ENCODE peak calls at places on chromosome 1, in seven cellular contexts. K is ovary, J is sigmoid colon, V is A549, W is upper lobe of left lung, I is SK-N-SH, H is stomach. U is an unnamed sample.

GRCh38 chr1:167059729-167060107 is 30.5 kb downstream of the GPA33 start:
- DNase-seq in K (no peak), J (no peak), V (no peak), W (no peak), I (no peak), H (no peak), U (no peak)

GRCh38 chr1:14928886-14929546 is 224.5 kb upstream of the TMEM51 start:
- DNase-seq in K (no peak), J (no peak), V (no peak), W (no peak), I (no peak), H (no peak), U (no peak)

GRCh38 chr1:203267347-203267846 is 37.9 kb upstream of the BTG2 start:
- DNase-seq in K (peak), J (peak), V (peak), W (peak), I (peak), H (peak), U (peak)

GRCh38 chr1:212438831-212439237 is 6.1 kb downstream of the NENF start:
- DNase-seq in K (no peak), J (no peak), V (no peak), W (no peak), I (no peak), H (no peak), U (no peak)

GRCh38 chr1:167635941-167636340 is 5.9 kb downstream of the RCSD1 start:
- DNase-seq in K (no peak), J (no peak), V (no peak), W (no peak), I (no peak), H (no peak), U (no peak)

GRCh38 chr1:150893336-150893913 is 6.5 kb downstream of the CTXND2 start:
- DNase-seq in K (no peak), J (no peak), V (no peak), W (no peak), I (no peak), H (no peak), U (no peak)

GRCh38 chr1:198619375-198620140 is 19.3 kb upstream of the PTPRC start:
- DNase-seq in K (no peak), J (no peak), V (no peak), W (no peak), I (no peak), H (no peak), U (no peak)

GRCh38 chr1:59173721-59174120 is 123.2 kb upstream of the FGGY start:
- DNase-seq in K (no peak), J (no peak), V (no peak), W (no peak), I (no peak), H (no peak), U (no peak)

GRCh38 chr1:3403388-3404179 is 50.9 kb upstream of the ARHGEF16 start:
- DNase-seq in K (no peak), J (no peak), V (no peak), W (no peak), I (no peak), H (no peak), U (no peak)

GRCh38 chr1:4700801-4701200 is 46.4 kb downstream of the AJAP1 start:
- DNase-seq in K (no peak), J (no peak), V (no peak), W (no peak), I (no peak), H (no peak), U (no peak)

GRCh38 chr1:157326173-157326859 is 188.1 kb upstream of the ETV3 start:
- DNase-seq in K (no peak), J (no peak), V (no peak), W (no peak), I (no peak), H (no peak), U (no peak)

GRCh38 chr1:236147521-236148470 is 5.5 kb downstream of the GPR137B start:
- DNase-seq in K (no peak), J (no peak), V (no peak), W (no peak), I (no peak), H (no peak), U (no peak)

GRCh38 chr1:228314315-228314657 is 92.3 kb downstream of the TRIM11 start:
- DNase-seq in K (peak), J (no peak), V (no peak), W (no peak), I (no peak), H (no peak), U (no peak)

GRCh38 chr1:2786329-2787162 is 14.9 kb downstream of the TTC34 start:
- DNase-seq in K (no peak), J (peak), V (peak), W (peak), I (peak), H (peak), U (peak)

GRCh38 chr1:167541013-167541412 is 12.5 kb downstream of the CREG1 start:
- DNase-seq in K (no peak), J (no peak), V (no peak), W (no peak), I (no peak), H (no peak), U (no peak)

GRCh38 chr1:85300140-85300539 is 23.7 kb upstream of the BCL10 start:
- DNase-seq in K (no peak), J (no peak), V (no peak), W (no peak), I (no peak), H (no peak), U (no peak)

GRCh38 chr1:67294836-67295622 is 12.6 kb upstream of the IL12RB2 start:
- DNase-seq in K (no peak), J (no peak), V (no peak), W (no peak), I (no peak), H (no peak), U (no peak)

GRCh38 chr1:76023669-76024407 is 50.7 kb upstream of the ST6GALNAC3 start:
- DNase-seq in K (no peak), J (no peak), V (no peak), W (no peak), I (no peak), H (no peak), U (no peak)

GRCh38 chr1:235133086-235133485 is 4.4 kb upstream of the TOMM20 start:
- DNase-seq in K (no peak), J (no peak), V (no peak), W (no peak), I (no peak), H (no peak), U (no peak)

GRCh38 chr1:29972664-29973063 is 736.3 kb downstream of the PTPRU start:
- DNase-seq in K (no peak), J (no peak), V (no peak), W (no peak), I (no peak), H (no peak), U (no peak)

GRCh38 chr1:239353536-239353935 is 32.8 kb upstream of the CHRM3 start:
- DNase-seq in K (no peak), J (no peak), V (no peak), W (no peak), I (no peak), H (peak), U (peak)

GRCh38 chr1:59967141-59967697 is 40.6 kb upstream of the CYP2J2 start:
- DNase-seq in K (no peak), J (no peak), V (no peak), W (no peak), I (peak), H (no peak), U (no peak)

DNA sequence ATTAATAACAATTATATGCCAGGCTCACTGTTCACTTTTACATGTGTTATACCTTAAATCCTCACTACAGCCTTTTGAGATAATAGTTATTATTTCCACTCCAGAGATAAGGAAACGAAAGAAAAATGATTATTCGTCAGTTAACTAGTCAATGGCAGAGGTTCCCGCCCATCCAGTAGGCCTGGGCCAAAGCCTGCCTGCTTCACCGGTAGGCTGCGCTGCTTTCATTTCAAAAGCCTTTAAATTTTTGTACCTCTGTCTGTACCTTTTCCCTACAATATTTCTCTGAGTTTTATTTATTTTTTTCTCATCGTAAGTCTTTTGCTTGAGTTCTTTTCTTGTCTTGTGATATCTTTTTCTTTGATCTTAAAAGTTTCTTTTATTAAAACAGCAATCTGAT is 3.6 kb downstream of the GPR52 start:
- DNase-seq in K (no peak), J (no peak), V (no peak), W (no peak), I (no peak), H (no peak), U (no peak)
- TF ChIP-seq CTCF in K (no peak), J (no peak), V (no peak), W (no peak), I (no peak), H (no peak), U (no peak)

GRCh38 chr1:100250264-100250663 is 630 bp upstream of the DBT start:
- DNase-seq in K (no peak), J (no peak), V (no peak), W (no peak), I (no peak), H (no peak), U (no peak)
- TF ChIP-seq EP300 in K (no peak), J (no peak), V (no peak), W (no peak), I (no peak), H (no peak), U (no peak)

DNA sequence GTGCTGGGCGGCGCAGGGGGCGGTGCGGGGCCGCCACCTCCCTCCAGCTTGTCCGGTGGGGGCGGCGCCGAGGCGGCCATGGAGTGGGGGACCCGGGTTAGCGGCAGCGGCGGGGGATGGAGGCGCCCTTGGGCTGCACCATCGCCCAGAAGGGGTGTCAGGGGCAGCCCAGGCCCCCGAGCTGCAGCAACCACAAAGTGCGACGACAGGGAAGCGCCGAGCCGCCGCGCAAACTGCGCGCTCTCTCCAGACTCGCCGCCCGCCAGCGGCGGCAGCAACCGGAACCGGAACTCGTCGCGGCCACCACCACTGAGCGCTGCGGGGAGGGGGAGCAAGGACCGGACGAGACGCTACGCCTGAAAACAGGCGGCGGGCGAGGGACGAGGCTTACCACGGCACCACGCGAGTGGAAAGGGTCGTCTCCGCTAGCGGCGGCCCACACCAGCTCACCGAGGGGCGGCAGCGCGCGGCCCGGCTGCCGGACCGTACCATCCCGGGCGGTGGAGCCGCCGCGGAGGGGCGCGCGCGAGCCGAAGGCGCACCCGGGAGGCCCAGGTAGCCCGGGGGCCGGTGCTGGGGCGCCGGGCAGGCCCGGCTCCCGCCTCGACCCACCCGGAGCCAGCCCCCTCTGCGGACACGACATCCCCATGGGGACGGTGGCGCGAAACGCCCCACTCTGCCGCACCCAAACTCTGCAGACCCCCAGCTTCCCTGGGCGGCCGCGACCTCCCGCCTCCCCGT is at the start of gene PYGO2:
- DNase-seq in K (peak), J (peak), V (peak), W (peak), I (peak), H (peak), U (peak)
- TF ChIP-seq CTCF in K (peak), J (peak), V (peak), W (peak), I (peak), H (peak), U (peak)

GRCh38 chr1:19197849-19198248 is 12.2 kb downstream of the UBR4 start:
- DNase-seq in K (no peak), J (no peak), V (no peak), W (no peak), I (no peak), H (no peak), U (no peak)
- TF ChIP-seq EP300 in K (no peak), J (no peak), V (no peak), W (no peak), I (no peak), H (no peak), U (no peak)

GRCh38 chr1:1763657-1764621 is 14.3 kb downstream of the NADK start:
- DNase-seq in K (peak), J (no peak), V (no peak), W (peak), I (no peak), H (peak), U (no peak)
- TF ChIP-seq CTCF in K (no peak), J (no peak), V (peak), W (peak), I (no peak), H (no peak), U (no peak)

GRCh38 chr1:46284597-46285564 is 18.5 kb downstream of the LRRC41 start:
- DNase-seq in K (no peak), J (no peak), V (no peak), W (no peak), I (no peak), H (no peak), U (no peak)

GRCh38 chr1:46289976-46290375 is 13.4 kb downstream of the LRRC41 start:
- DNase-seq in K (no peak), J (no peak), V (no peak), W (no peak), I (no peak), H (no peak), U (no peak)

GRCh38 chr1:46289134-46289494 is 14.3 kb downstream of the LRRC41 start:
- DNase-seq in K (no peak), J (no peak), V (no peak), W (no peak), I (no peak), H (no peak), U (no peak)

GRCh38 chr1:46288485-46289133 is 14.8 kb downstream of the LRRC41 start:
- DNase-seq in K (no peak), J (no peak), V (no peak), W (peak), I (no peak), H (no peak), U (no peak)

DNA sequence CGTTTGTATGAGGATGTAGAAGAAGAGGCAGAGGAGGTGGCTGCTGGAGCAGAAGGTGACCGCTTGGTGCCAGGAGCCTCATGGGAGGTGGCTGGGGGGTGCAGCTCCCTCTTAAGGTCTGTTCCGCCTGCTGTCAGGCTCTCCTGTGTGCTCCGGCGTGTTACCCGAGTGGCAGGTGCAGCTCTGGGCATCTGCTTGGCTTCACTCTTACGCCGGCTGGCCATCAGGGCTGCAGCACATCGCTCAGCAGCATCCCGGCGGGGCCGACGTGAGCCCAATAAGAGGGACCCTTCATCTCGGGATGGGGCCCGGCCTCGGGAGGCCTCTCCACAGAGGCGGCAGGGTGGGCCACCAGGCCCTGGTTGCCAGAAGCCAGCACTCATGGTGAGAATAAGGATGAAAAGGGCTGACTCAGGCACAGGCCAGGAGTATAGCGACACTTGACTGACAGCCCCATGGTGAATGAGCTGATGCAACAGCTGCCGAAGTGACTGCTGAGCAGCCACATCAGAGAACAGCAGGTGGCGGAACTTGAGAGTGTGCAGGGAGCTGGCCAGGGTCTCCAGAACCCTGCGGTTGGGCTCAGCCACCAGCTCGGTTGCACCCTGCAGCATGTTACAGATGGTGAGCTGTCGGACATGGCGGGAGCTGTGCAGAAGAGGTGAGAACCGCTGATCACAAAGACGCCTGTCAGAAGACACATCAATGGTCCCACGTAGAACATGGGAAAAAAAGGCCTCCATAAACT is 17.5 kb downstream of the LRRC41 start:
- DNase-seq in K (no peak), J (no peak), V (no peak), W (no peak), I (no peak), H (no peak), U (no peak)
- TF ChIP-seq EP300 in K (no peak), J (no peak), V (no peak), W (no peak), I (no peak), H (no peak), U (no peak)

U was measured in transverse colon.